ENCODE peak calls at places on chromosomes 12 and 14, in eight cellular contexts. One of them, this sample, is unnamed.
A peak's percentile ranks its signal among the peaks of the same experiment; 100 is the strongest.

GRCh38 chr12:1639538-1639937 is 10.5 kb downstream of the WNT5B start:
- ATAC-seq in mucosa of descending colon: peak; percentile 30
- ATAC-seq in body of pancreas: no peak
- ATAC-seq in activated CD4-positive, alpha-beta T cell treated with anti-CD3 and anti-CD28 coated beads for 36 hours: no peak
- ATAC-seq in psoas muscle: no peak
- ATAC-seq in GM12878: no peak
- ATAC-seq in CD4-positive, CD25-positive, alpha-beta regulatory T cell: no peak
- ATAC-seq in pancreas: peak; percentile 29
- ATAC-seq in this sample: peak; percentile 55

GRCh38 chr12:44436756-44437155 is 439.4 kb downstream of the NELL2 start:
- ATAC-seq in pancreas: no peak
- ATAC-seq in GM12878: no peak
- ATAC-seq in mucosa of descending colon: no peak
- ATAC-seq in body of pancreas: no peak
- ATAC-seq in activated CD4-positive, alpha-beta T cell treated with anti-CD3 and anti-CD28 coated beads for 36 hours: no peak
- ATAC-seq in CD4-positive, CD25-positive, alpha-beta regulatory T cell: no peak
- ATAC-seq in psoas muscle: no peak
- ATAC-seq in this sample: no peak

GRCh38 chr14:58969951-58970751 is 218.3 kb upstream of the DAAM1 start:
- ATAC-seq in pancreas: peak; percentile 72
- ATAC-seq in psoas muscle: no peak
- ATAC-seq in activated CD4-positive, alpha-beta T cell treated with anti-CD3 and anti-CD28 coated beads for 36 hours: no peak
- ATAC-seq in CD4-positive, CD25-positive, alpha-beta regulatory T cell: no peak
- ATAC-seq in body of pancreas: peak; percentile 53
- ATAC-seq in GM12878: peak; percentile 86
- ATAC-seq in mucosa of descending colon: no peak
- ATAC-seq in this sample: no peak

GRCh38 chr12:110039085-110039807 is 9.1 kb downstream of the C12orf76 start:
- ATAC-seq in GM12878: no peak
- ATAC-seq in body of pancreas: peak; percentile 86
- ATAC-seq in psoas muscle: peak; percentile 51
- ATAC-seq in activated CD4-positive, alpha-beta T cell treated with anti-CD3 and anti-CD28 coated beads for 36 hours: peak; percentile 67
- ATAC-seq in CD4-positive, CD25-positive, alpha-beta regulatory T cell: peak; percentile 82
- ATAC-seq in mucosa of descending colon: peak; percentile 94
- ATAC-seq in pancreas: peak; percentile 87
- ATAC-seq in this sample: no peak

GRCh38 chr12:78914859-78915331 is 50.3 kb downstream of the SYT1 start:
- ATAC-seq in CD4-positive, CD25-positive, alpha-beta regulatory T cell: no peak
- ATAC-seq in pancreas: no peak
- ATAC-seq in psoas muscle: no peak
- ATAC-seq in mucosa of descending colon: no peak
- ATAC-seq in GM12878: no peak
- ATAC-seq in activated CD4-positive, alpha-beta T cell treated with anti-CD3 and anti-CD28 coated beads for 36 hours: no peak
- ATAC-seq in body of pancreas: no peak
- ATAC-seq in this sample: peak; percentile 62

GRCh38 chr12:91922674-91923073 is 223.0 kb downstream of the BTG1 start:
- ATAC-seq in GM12878: no peak
- ATAC-seq in body of pancreas: peak; percentile 47
- ATAC-seq in mucosa of descending colon: no peak
- ATAC-seq in CD4-positive, CD25-positive, alpha-beta regulatory T cell: no peak
- ATAC-seq in pancreas: peak; percentile 15
- ATAC-seq in activated CD4-positive, alpha-beta T cell treated with anti-CD3 and anti-CD28 coated beads for 36 hours: no peak
- ATAC-seq in psoas muscle: no peak
- ATAC-seq in this sample: no peak

GRCh38 chr14:51533160-51533559 is 118.5 kb upstream of the FRMD6 start:
- ATAC-seq in GM12878: no peak
- ATAC-seq in activated CD4-positive, alpha-beta T cell treated with anti-CD3 and anti-CD28 coated beads for 36 hours: no peak
- ATAC-seq in body of pancreas: no peak
- ATAC-seq in pancreas: no peak
- ATAC-seq in psoas muscle: no peak
- ATAC-seq in CD4-positive, CD25-positive, alpha-beta regulatory T cell: no peak
- ATAC-seq in mucosa of descending colon: no peak
- ATAC-seq in this sample: no peak

GRCh38 chr14:75022655-75023054 is 19.9 kb downstream of the EIF2B2 start:
- ATAC-seq in mucosa of descending colon: no peak
- ATAC-seq in psoas muscle: peak; percentile 100
- ATAC-seq in body of pancreas: no peak
- ATAC-seq in CD4-positive, CD25-positive, alpha-beta regulatory T cell: no peak
- ATAC-seq in pancreas: no peak
- ATAC-seq in activated CD4-positive, alpha-beta T cell treated with anti-CD3 and anti-CD28 coated beads for 36 hours: peak; percentile 60
- ATAC-seq in GM12878: peak; percentile 65
- ATAC-seq in this sample: no peak

GRCh38 chr12:90360300-90360699 is 594.7 kb downstream of the CCER1 start:
- ATAC-seq in GM12878: no peak
- ATAC-seq in pancreas: no peak
- ATAC-seq in mucosa of descending colon: no peak
- ATAC-seq in activated CD4-positive, alpha-beta T cell treated with anti-CD3 and anti-CD28 coated beads for 36 hours: no peak
- ATAC-seq in psoas muscle: peak; percentile 40
- ATAC-seq in CD4-positive, CD25-positive, alpha-beta regulatory T cell: no peak
- ATAC-seq in body of pancreas: no peak
- ATAC-seq in this sample: no peak

GRCh38 chr14:51848120-51848519 is 12.3 kb upstream of the GNG2 start:
- ATAC-seq in pancreas: no peak
- ATAC-seq in CD4-positive, CD25-positive, alpha-beta regulatory T cell: no peak
- ATAC-seq in GM12878: peak; percentile 3
- ATAC-seq in activated CD4-positive, alpha-beta T cell treated with anti-CD3 and anti-CD28 coated beads for 36 hours: no peak
- ATAC-seq in body of pancreas: no peak
- ATAC-seq in mucosa of descending colon: no peak
- ATAC-seq in psoas muscle: no peak
- ATAC-seq in this sample: no peak

GRCh38 chr14:94387051-94388026 is 1.1 kb downstream of the SERPINA1 start:
- ATAC-seq in activated CD4-positive, alpha-beta T cell treated with anti-CD3 and anti-CD28 coated beads for 36 hours: no peak
- ATAC-seq in CD4-positive, CD25-positive, alpha-beta regulatory T cell: no peak
- ATAC-seq in psoas muscle: no peak
- ATAC-seq in GM12878: no peak
- ATAC-seq in body of pancreas: no peak
- ATAC-seq in pancreas: no peak
- ATAC-seq in mucosa of descending colon: no peak
- ATAC-seq in this sample: no peak

GRCh38 chr12:124328116-124328515 is 33.2 kb downstream of the RFLNA start:
- ATAC-seq in CD4-positive, CD25-positive, alpha-beta regulatory T cell: no peak
- ATAC-seq in psoas muscle: peak; percentile 69
- ATAC-seq in GM12878: no peak
- ATAC-seq in body of pancreas: no peak
- ATAC-seq in pancreas: no peak
- ATAC-seq in activated CD4-positive, alpha-beta T cell treated with anti-CD3 and anti-CD28 coated beads for 36 hours: no peak
- ATAC-seq in mucosa of descending colon: peak; percentile 12
- ATAC-seq in this sample: no peak

GRCh38 chr14:89921346-89921745 is 33.2 kb downstream of the EFCAB11 start:
- ATAC-seq in psoas muscle: no peak
- ATAC-seq in pancreas: no peak
- ATAC-seq in CD4-positive, CD25-positive, alpha-beta regulatory T cell: no peak
- ATAC-seq in GM12878: no peak
- ATAC-seq in activated CD4-positive, alpha-beta T cell treated with anti-CD3 and anti-CD28 coated beads for 36 hours: no peak
- ATAC-seq in body of pancreas: no peak
- ATAC-seq in mucosa of descending colon: no peak
- ATAC-seq in this sample: no peak

GRCh38 chr12:96989916-96990315 is 82.9 kb downstream of the NEDD1 start:
- ATAC-seq in mucosa of descending colon: no peak
- ATAC-seq in pancreas: no peak
- ATAC-seq in psoas muscle: no peak
- ATAC-seq in activated CD4-positive, alpha-beta T cell treated with anti-CD3 and anti-CD28 coated beads for 36 hours: no peak
- ATAC-seq in GM12878: peak; percentile 58
- ATAC-seq in CD4-positive, CD25-positive, alpha-beta regulatory T cell: no peak
- ATAC-seq in body of pancreas: no peak
- ATAC-seq in this sample: no peak